ENCODE peak calls at places on chromosomes 4 and X, in seven cellular contexts. V is GM10248; S is activated CD8-positive, alpha-beta memory T cell treated with anti-CD3 and anti-CD28 coated beads for 1 hour; Q is activated naive CD8-positive, alpha-beta T cell treated with anti-CD3 and anti-CD28 coated beads, Interleukin-2, amount 50 U/mL, for 24 hours; L is PC-3; R is left lung; K is tibial nerve. Y is an unnamed sample.

GRCh38 chr4:110472583-110473329 is 3.2 kb upstream of the ENPEP start:
- DNase-seq in K (no peak), S (no peak), L (no peak), R (no peak), Q (no peak), V (no peak), Y (no peak)

GRCh38 chr4:114673306-114673705 is 74.7 kb downstream of the UGT8 start:
- DNase-seq in V (no peak), Q (no peak), S (no peak), R (no peak), K (no peak), L (no peak), Y (no peak)

GRCh38 chr4:104868942-104869341 is 277.7 kb upstream of the TET2 start:
- DNase-seq in Q (no peak), V (peak), K (no peak), S (no peak), L (no peak), R (no peak), Y (peak)

GRCh38 chr4:82798168-82799005 is at the start of gene SCD5:
- DNase-seq in L (peak), R (peak), Q (peak), V (peak), K (peak), S (peak), Y (peak)

GRCh38 chrX:150202641-150203248 is 160.4 kb upstream of the MAMLD1 start:
- DNase-seq in R (no peak), V (no peak), K (no peak), Q (no peak), S (no peak), L (no peak), Y (no peak)

GRCh38 chrX:13270360-13270759 is 49.5 kb downstream of the ATXN3L start:
- DNase-seq in K (no peak), V (no peak), S (no peak), R (no peak), L (peak), Q (no peak), Y (no peak)

GRCh38 chrX:53125506-53125905 is 31.6 kb downstream of the KANTR start:
- DNase-seq in V (no peak), R (no peak), Q (no peak), L (no peak), K (no peak), S (no peak), Y (no peak)

GRCh38 chr4:38948551-38948950 is 80.9 kb downstream of the FAM114A1 start:
- DNase-seq in V (no peak), Q (no peak), R (no peak), S (no peak), K (peak), L (peak), Y (no peak)

GRCh38 chrX:46260502-46260901 is 284.7 kb downstream of the ZNF674 start:
- DNase-seq in Q (no peak), R (no peak), K (no peak), V (no peak), L (peak), S (no peak), Y (no peak)

GRCh38 chr4:11439836-11440235 is 11.1 kb upstream of the HS3ST1 start:
- DNase-seq in Q (no peak), L (no peak), S (no peak), V (no peak), K (no peak), R (no peak), Y (no peak)

GRCh38 chr4:180028682-180029081 is 2214.5 kb upstream of the TENM3 start:
- DNase-seq in R (no peak), L (peak), S (no peak), V (no peak), Q (no peak), K (no peak), Y (no peak)

GRCh38 chr4:166143227-166143626 is 270.2 kb downstream of the TLL1 start:
- DNase-seq in R (no peak), V (no peak), S (no peak), K (no peak), Q (no peak), L (peak), Y (no peak)

Y was measured in GM06990.